ENCODE peak calls at places on chromosomes 7 and 10, in six cellular contexts. V is HepG2, A is K562, Z is HCT116, B is H1, Q is GM12878. N is an unnamed sample.

GRCh38 chr7:31314781-31315180 is 25.7 kb downstream of the NEUROD6 start:
- DNase-seq in B (no peak), Q (no peak), V (no peak), Z (no peak), A (no peak), N (no peak)

GRCh38 chr7:132861940-132862554 is 219.8 kb downstream of the CHCHD3 start:
- DNase-seq in B (no peak), Z (no peak), V (no peak), A (no peak), Q (no peak), N (no peak)

GRCh38 chr10:76119515-76119914 is 688.1 kb downstream of the LRMDA start:
- DNase-seq in Q (no peak), Z (no peak), V (no peak), A (no peak), B (no peak), N (peak; percentile 34)

GRCh38 chr7:99073839-99074446 is 70.0 kb downstream of the SMURF1 start:
- DNase-seq in Q (no peak), V (no peak), B (no peak), Z (no peak), A (no peak), N (no peak)

GRCh38 chr10:102246261-102246660 is 929 bp downstream of the GBF1 start:
- DNase-seq in A (no peak), Q (no peak), Z (no peak), B (no peak), V (no peak), N (peak; percentile 56)

GRCh38 chr10:60123668-60124067 is 217.3 kb upstream of the CCDC6 start:
- DNase-seq in B (no peak), V (no peak), Z (no peak), A (no peak), Q (no peak), N (peak; percentile 2)

GRCh38 chr10:102735065-102735562 is 8.6 kb upstream of the WBP1L start:
- DNase-seq in V (no peak), A (peak; percentile 69), B (no peak), Q (no peak), Z (no peak), N (no peak)

GRCh38 chr7:149690688-149691446 is 82.5 kb downstream of the ZNF467 start:
- DNase-seq in A (peak; percentile 79), B (peak; percentile 97), Q (no peak), V (peak; percentile 92), Z (peak; percentile 89), N (peak; percentile 71)

GRCh38 chr7:921071-921461 is 33.4 kb downstream of the ADAP1 start:
- DNase-seq in A (no peak), B (peak; percentile 41), Z (no peak), Q (no peak), V (no peak), N (no peak)

GRCh38 chr7:37690206-37690605 is 6.6 kb downstream of the GPR141 start:
- DNase-seq in V (no peak), Q (no peak), Z (no peak), A (no peak), B (no peak), N (no peak)

GRCh38 chr7:110573862-110574528 is 516.9 kb upstream of the LRRN3 start:
- DNase-seq in V (peak; percentile 10), B (no peak), A (no peak), Q (no peak), Z (peak; percentile 19), N (peak; percentile 99)

GRCh38 chr7:101739757-101740398 is 77.5 kb upstream of the CUX1 start:
- DNase-seq in V (no peak), A (peak; percentile 52), Q (no peak), B (no peak), Z (no peak), N (no peak)

GRCh38 chr10:132946806-132947530 is 4.6 kb upstream of the CFAP46 start:
- DNase-seq in B (no peak), V (no peak), Z (no peak), Q (no peak), A (no peak), N (no peak)

GRCh38 chr10:48526371-48526821 is 78.5 kb downstream of the ARHGAP22 start:
- DNase-seq in Z (no peak), V (no peak), B (no peak), A (no peak), Q (no peak), N (peak; percentile 92)

GRCh38 chr7:5693529-5693928 is 87.9 kb downstream of the RNF216 start:
- DNase-seq in Z (no peak), B (no peak), V (peak; percentile 16), Q (peak; percentile 89), A (no peak), N (peak; percentile 76)
- TF ChIP-seq POLR2A in Z (no peak), B (no peak), V (no peak), Q (peak; percentile 65), A (no peak), N (no peak)

DNA sequence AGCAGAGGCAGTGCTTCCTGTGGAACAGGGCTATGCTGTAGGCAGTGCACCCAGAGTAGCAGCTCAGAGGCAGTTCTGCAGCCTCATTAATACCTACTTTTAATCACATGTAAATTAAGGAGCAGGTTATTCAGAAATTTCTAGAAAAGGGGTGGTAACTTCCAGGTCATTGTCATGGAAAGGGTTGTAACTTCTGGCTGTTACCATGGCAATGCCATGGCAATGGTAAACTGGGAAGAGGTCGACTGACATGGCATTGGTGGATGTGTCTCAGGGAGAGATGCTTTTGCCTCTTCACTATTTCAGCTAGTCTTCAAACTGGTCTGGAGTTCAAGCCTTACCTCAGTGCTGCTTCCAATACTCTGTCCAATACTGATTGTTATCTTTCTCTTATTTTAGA is 29.2 kb downstream of the PRSS58 start:
- DNase-seq in Z (no peak), V (no peak), B (no peak), A (no peak), Q (no peak), N (no peak)
- TF ChIP-seq CEBPB in Z (no peak), V (no peak), B (no peak), A (no peak), Q (no peak), N (no peak)

GRCh38 chr10:131579251-131580071 is 267.9 kb upstream of the TCERG1L start:
- DNase-seq in V (no peak), Q (no peak), Z (no peak), A (no peak), B (no peak), N (no peak)

GRCh38 chr10:131580076-131580652 is 268.6 kb upstream of the TCERG1L start:
- DNase-seq in Z (no peak), A (no peak), B (no peak), Q (no peak), V (no peak), N (no peak)

GRCh38 chr10:131577786-131578471 is 266.4 kb upstream of the TCERG1L start:
- DNase-seq in Z (no peak), V (no peak), A (no peak), B (no peak), Q (no peak), N (no peak)

GRCh38 chr10:131578472-131578970 is 267.0 kb upstream of the TCERG1L start:
- DNase-seq in V (no peak), B (no peak), Q (no peak), A (no peak), Z (no peak), N (no peak)

GRCh38 chr10:131580674-131581073 is 269.2 kb upstream of the TCERG1L start:
- DNase-seq in Z (no peak), A (no peak), Q (no peak), V (no peak), B (no peak), N (no peak)
- H2AFZ ChIP-seq in Z (no peak overlapping the region), A (no peak overlapping the region), Q (no peak overlapping the region), V (no peak overlapping the region), B (no peak overlapping the region), N (no peak overlapping the region)

DNA sequence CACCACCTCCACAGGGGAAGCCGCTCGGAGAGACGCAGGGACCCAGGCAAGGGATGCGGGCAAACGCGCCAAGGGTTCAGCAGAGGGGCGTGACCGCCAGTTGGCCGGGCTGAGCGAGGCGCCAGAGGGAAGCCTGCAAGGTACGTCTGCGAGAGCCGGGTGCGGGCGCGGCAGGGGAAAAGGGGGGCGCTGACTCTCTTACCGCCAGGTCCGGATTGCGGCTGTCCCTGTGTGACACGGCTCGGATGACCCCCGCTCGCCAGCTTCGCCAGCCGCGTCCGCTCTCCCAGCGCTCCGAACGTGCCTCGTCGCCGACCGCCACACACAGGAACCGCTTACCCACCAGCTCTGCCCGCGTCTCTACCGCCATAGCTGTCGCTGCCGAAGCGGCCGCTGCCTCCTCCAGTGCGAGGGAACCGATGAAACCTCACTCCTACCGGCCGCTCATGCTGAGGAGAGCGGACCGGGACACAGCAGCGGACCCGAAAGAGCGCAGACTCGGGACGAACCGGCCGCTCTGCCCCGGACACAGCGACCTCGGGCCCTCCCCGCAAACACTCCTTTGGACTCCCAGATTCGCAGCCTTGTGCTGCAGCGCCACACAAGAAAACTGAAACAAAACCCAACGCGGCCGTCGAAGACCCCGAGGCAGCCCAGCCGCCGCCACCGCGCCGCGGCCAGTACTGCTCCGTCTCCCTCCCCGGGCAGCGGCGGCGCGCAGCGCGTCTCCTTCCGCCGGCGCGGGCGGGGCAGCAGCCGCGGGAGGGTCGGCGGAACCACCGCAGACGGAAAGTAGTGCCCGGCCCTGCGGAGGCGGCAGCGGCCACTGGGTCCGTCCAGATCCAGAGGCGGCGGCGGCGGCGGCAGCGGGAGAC is at the start of gene JMJD1C:
- DNase-seq in Z (peak; percentile 72), B (peak; percentile 91), A (peak; percentile 87), Q (no peak), V (peak; percentile 62), N (peak; percentile 84)
- TF ChIP-seq POLR2A in Z (peak; percentile 30), B (peak; percentile 83), A (peak; percentile 86), Q (peak; percentile 91), V (peak; percentile 83), N (peak; percentile 89)

GRCh38 chr7:47581821-47582747 is at the start of gene TNS3:
- DNase-seq in Z (no peak), A (no peak), V (no peak), Q (no peak), B (peak; percentile 78), N (peak; percentile 36)
- TF ChIP-seq CEBPB in Z (no peak), A (no peak), V (no peak), Q (no peak), B (no peak), N (no peak)

GRCh38 chr10:19111501-19112267 is 63.1 kb downstream of the MALRD1 start:
- DNase-seq in V (no peak), B (no peak), A (no peak), Z (no peak), Q (no peak), N (peak; percentile 55)

GRCh38 chr10:19107406-19107805 is 58.8 kb downstream of the MALRD1 start:
- DNase-seq in A (no peak), V (no peak), B (no peak), Z (no peak), Q (no peak), N (no peak)
- H2AFZ ChIP-seq in A (no peak overlapping the region), V (no peak overlapping the region), B (no peak overlapping the region), Z (no peak overlapping the region), Q (no peak overlapping the region), N (no peak overlapping the region)

GRCh38 chr10:5889624-5890518 is at the start of the genes ANKRD16 and FBH1:
- DNase-seq in Z (peak; percentile 96), Q (peak; percentile 78), V (peak; percentile 93), B (peak; percentile 99), A (peak; percentile 99), N (peak; percentile 99)
- TF ChIP-seq POLR2A in Z (peak; percentile 93), Q (peak; percentile 95), V (peak; percentile 90), B (peak; percentile 81), A (peak; percentile 90), N (peak; percentile 89)

GRCh38 chr10:97459111-97459510 is 13.1 kb downstream of the ZDHHC16 start:
- DNase-seq in V (no peak), B (no peak), Z (no peak), A (no peak), Q (no peak), N (no peak)
- TF ChIP-seq CEBPB in V (no peak), B (no peak), Z (no peak), A (no peak), Q (no peak), N (no peak)

N was measured in IMR-90.